ENCODE peak calls at places on chromosomes 4 and X, in seven cellular contexts. E is A549, D is kidney, N is psoas muscle, L is body of pancreas, F is pancreas, A is cardiac fibroblast. P is an unnamed sample.
A peak's percentile ranks its signal among the peaks of the same experiment; 100 is the strongest.

GRCh38 chr4:141356936-141357335 is 136.2 kb downstream of the ZNF330 start:
- DNase-seq in A (no peak), L (no peak), F (no peak), E (no peak), N (no peak), D (no peak), P (no peak)

GRCh38 chr4:10806993-10807645 is 122.6 kb upstream of the CLNK start:
- DNase-seq in L (no peak), N (no peak), E (no peak), A (no peak), D (no peak), F (no peak), P (no peak)

GRCh38 chr4:71304289-71304850 is 34.5 kb upstream of the SLC4A4 start:
- DNase-seq in D (no peak), N (no peak), F (peak; percentile 33), E (no peak), L (no peak), A (peak; percentile 7), P (no peak)

GRCh38 chr4:61202100-61202637 is 2.0 kb downstream of the ADGRL3 start:
- DNase-seq in L (no peak), F (peak; percentile 6), D (peak; percentile 68), N (no peak), E (no peak), A (peak; percentile 53), P (peak; percentile 12)

GRCh38 chr4:116849620-116850019 is 235.8 kb downstream of the TRAM1L1 start:
- DNase-seq in N (no peak), F (no peak), D (no peak), E (no peak), L (no peak), A (no peak), P (no peak)

GRCh38 chr4:6493668-6494304 is 21.4 kb upstream of the PPP2R2C start:
- DNase-seq in L (peak; percentile 19), E (no peak), D (no peak), A (peak; percentile 21), F (peak; percentile 18), N (no peak), P (peak; percentile 16)

GRCh38 chr4:143558823-143559756 is 45.6 kb downstream of the SMARCA5 start:
- DNase-seq in A (peak; percentile 66), F (peak; percentile 88), D (peak; percentile 88), L (peak; percentile 92), E (peak; percentile 34), N (peak; percentile 82), P (peak; percentile 66)

GRCh38 chrX:136047001-136047642 is 61.9 kb downstream of the SLC9A6 start:
- DNase-seq in F (no peak), N (no peak), E (no peak), A (peak; percentile 28), L (no peak), D (no peak), P (no peak)

GRCh38 chr4:106162278-106162677 is 153.7 kb downstream of the TBCK start:
- DNase-seq in N (no peak), F (no peak), D (no peak), L (no peak), E (no peak), A (no peak), P (no peak)

GRCh38 chr4:149702414-149703108 is 113.1 kb downstream of the IQCM start:
- DNase-seq in A (no peak), D (no peak), F (no peak), L (no peak), E (no peak), N (no peak), P (no peak)

GRCh38 chr4:35608205-35608604 is 636.1 kb downstream of the ARAP2 start:
- DNase-seq in N (no peak), E (no peak), D (no peak), L (no peak), A (no peak), F (no peak), P (no peak)

GRCh38 chrX:150574824-150575409 is 6.5 kb downstream of the MTM1 start:
- DNase-seq in D (no peak), F (no peak), L (no peak), E (no peak), N (no peak), A (no peak), P (no peak)

GRCh38 chr4:182216005-182216404 is 27.2 kb upstream of the TENM3 start:
- DNase-seq in N (no peak), A (no peak), L (no peak), F (no peak), D (no peak), E (no peak), P (no peak)

DNA sequence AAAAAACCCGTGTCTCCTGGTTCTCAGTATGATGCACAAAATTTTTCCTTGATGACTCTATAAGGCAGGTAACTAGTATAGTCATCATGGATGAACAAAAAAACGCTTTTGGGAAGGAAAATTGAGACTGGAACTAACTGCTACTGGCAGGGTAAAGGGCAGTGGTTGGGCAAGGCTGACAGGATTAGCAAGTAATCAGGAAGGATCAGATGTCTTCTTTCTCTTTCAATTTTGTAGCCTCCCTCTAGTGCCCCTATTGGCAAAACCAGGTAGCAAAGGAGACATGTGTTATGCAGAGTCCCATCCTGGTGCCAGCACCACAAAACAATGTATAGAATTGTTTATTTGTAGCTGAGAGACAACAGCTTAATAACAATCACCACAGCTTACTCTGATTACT is 12.8 kb upstream of the SLITRK4 start:
- DNase-seq in E (no peak), A (no peak), L (peak; percentile 10), N (no peak), F (no peak), D (no peak), P (no peak)
- TF ChIP-seq CTCF in E (no peak), A (no peak), L (no peak), N (no peak), F (no peak), D (no peak), P (peak; percentile 19)

GRCh38 chr4:153521995-153522799 is 56.0 kb downstream of the TMEM131L start:
- DNase-seq in F (no peak), L (no peak), A (no peak), E (no peak), D (no peak), N (no peak), P (no peak)
- H3K4me3 ChIP-seq in F (no peak overlapping the region), L (no peak overlapping the region), A (no peak overlapping the region), E (no peak overlapping the region), D (no peak overlapping the region), N (no peak overlapping the region), P (no peak overlapping the region)

GRCh38 chrX:39730671-39731389 is 366.9 kb downstream of the BCOR start:
- DNase-seq in D (peak; percentile 87), E (peak; percentile 72), N (peak; percentile 82), A (peak; percentile 84), L (peak; percentile 79), F (peak; percentile 70), P (peak; percentile 83)
- TF ChIP-seq CTCF in D (peak; percentile 54), E (peak; percentile 69), N (peak; percentile 55), A (peak; percentile 68), L (peak; percentile 42), F (peak; percentile 24), P (peak; percentile 54)

DNA sequence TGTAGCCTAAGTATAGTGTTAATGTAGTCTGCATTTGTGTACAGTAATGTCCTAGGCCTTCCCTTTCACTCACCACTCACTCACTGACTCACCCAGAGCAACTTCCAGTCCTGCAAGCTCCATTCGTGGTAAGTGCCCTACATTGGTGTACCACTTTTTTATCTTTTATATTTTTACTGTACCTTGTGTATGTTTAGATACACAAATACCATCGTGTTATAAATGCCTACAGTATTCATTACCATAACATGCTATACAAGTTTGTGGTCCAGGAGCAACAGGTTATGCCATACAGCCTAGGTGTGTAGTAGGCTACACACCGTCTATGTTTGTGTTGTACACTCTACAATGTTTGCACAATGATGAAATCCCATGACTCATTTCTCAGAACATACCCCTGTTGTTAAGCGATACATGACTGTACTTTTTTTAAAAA is 15.4 kb downstream of the TSPAN5 start:
- DNase-seq in L (no peak), N (no peak), A (peak; percentile 91), E (peak; percentile 25), D (no peak), F (no peak), P (peak; percentile 74)
- H3K4me3 ChIP-seq in L (no peak overlapping the region), N (no peak overlapping the region), A (no peak overlapping the region), E (no peak overlapping the region), D (no peak overlapping the region), F (no peak overlapping the region), P (no peak overlapping the region)

DNA sequence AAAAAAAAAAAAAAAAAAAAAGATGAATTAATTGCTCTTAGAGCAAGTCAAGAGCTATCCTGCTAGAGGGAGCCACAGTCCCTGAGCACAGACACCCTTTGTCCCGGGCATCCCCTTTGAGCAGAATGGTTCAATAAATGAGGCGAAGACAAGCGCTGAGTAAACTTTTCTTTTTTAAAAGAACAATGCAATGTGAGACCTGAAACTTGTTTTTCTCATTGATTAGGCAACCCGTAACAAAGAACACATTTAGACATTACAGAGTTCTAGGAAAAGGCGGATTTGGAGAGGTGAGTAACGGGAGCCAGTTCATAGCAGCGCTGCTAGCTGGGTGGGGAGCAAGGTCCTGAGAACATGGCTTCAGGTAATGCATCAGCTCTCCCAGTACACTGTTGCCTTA is 46.1 kb downstream of the GRK4 start:
- DNase-seq in D (no peak), N (no peak), E (peak; percentile 11), A (peak; percentile 17), F (no peak), L (peak; percentile 32), P (peak; percentile 16)
- TF ChIP-seq CTCF in D (no peak), N (no peak), E (no peak), A (peak; percentile 20), F (no peak), L (no peak), P (peak; percentile 11)

GRCh38 chr4:48018112-48018511 is 1.5 kb downstream of the NIPAL1 start:
- DNase-seq in F (no peak), D (no peak), N (no peak), E (no peak), A (no peak), L (no peak), P (no peak)
- H3K4me3 ChIP-seq in F (no peak overlapping the region), D (no peak overlapping the region), N (no peak overlapping the region), E (no peak overlapping the region), A (no peak overlapping the region), L (no peak overlapping the region), P (no peak overlapping the region)

GRCh38 chr4:184267673-184268573 is 50.2 kb upstream of the ENPP6 start:
- DNase-seq in D (no peak), A (peak; percentile 98), N (no peak), L (peak; percentile 41), F (no peak), E (peak; percentile 37), P (peak; percentile 94)
- TF ChIP-seq CTCF in D (no peak), A (no peak), N (no peak), L (no peak), F (no peak), E (no peak), P (no peak)

DNA sequence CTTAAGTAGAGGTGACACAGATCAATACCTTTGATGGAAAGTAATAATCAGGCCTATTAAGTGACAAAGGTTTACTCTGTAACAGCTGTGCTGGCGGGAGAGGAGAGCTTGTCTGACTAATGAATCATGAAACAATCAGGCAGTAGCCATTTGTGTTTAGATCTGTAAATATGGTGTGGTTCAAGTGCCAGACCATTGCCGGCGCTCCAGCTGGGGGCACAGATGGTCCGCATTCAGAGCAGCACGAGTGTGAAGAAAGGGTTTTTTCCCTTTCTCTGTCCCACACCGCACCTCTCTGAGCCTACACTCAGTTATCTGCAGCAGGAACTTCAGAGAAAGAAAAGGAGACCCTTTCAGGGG is 111.3 kb upstream of the PAQR3 start:
- DNase-seq in D (peak; percentile 10), E (no peak), L (peak; percentile 18), A (no peak), N (no peak), F (no peak), P (no peak)
- H3K4me3 ChIP-seq in D (no peak overlapping the region), E (no peak overlapping the region), L (no peak overlapping the region), A (no peak overlapping the region), N (no peak overlapping the region), F (no peak overlapping the region), P (no peak overlapping the region)

P was measured in fibroblast of pulmonary artery.